ENCODE peak calls at places on chromosome X, in nine cellular contexts. T is Kasumi-1; S is AG08396; U is fibroblast of mammary gland; C is right atrium auricular region; F is stimulated activated CD8-positive, alpha-beta memory T cell treated with anti-CD3 and anti-CD28 coated beads, Interleukin-12 subunit alpha, Interleukin-12 subunit beta, amount 100 ng/mL, for 4 hours; R is T-cell; Y is amygdala; K is epithelial cell of esophagus. Q is an unnamed sample.
A peak's percentile ranks its signal among the peaks of the same experiment; 100 is the strongest.

GRCh38 chrX:131187234-131187633 is 101.9 kb downstream of the IGSF1 start:
- DNase-seq in C (no peak), K (no peak), T (peak; percentile 29), R (no peak), Y (no peak), U (no peak), F (no peak), S (no peak), Q (no peak)

GRCh38 chrX:107574054-107574683 is 54.1 kb upstream of the PRPS1 start:
- DNase-seq in R (no peak), Y (no peak), U (peak; percentile 80), K (peak; percentile 74), T (no peak), S (no peak), F (no peak), C (no peak), Q (no peak)

GRCh38 chrX:150936556-150936955 is 38.1 kb upstream of the CD99L2 start:
- DNase-seq in F (no peak), Y (no peak), K (no peak), T (no peak), C (no peak), U (no peak), R (no peak), S (no peak), Q (no peak)

GRCh38 chrX:66717926-66718325 is 79.0 kb upstream of the EDA2R start:
- DNase-seq in T (no peak), F (no peak), S (no peak), C (no peak), U (peak; percentile 39), Y (no peak), R (no peak), K (no peak), Q (no peak)

GRCh38 chrX:31459361-31459760 is 387.5 kb upstream of the FTHL17 start:
- DNase-seq in F (no peak), U (peak; percentile 61), Y (no peak), K (peak; percentile 42), T (no peak), S (no peak), C (no peak), R (no peak), Q (no peak)

GRCh38 chrX:132365490-132365889 is 123.3 kb downstream of the MBNL3 start:
- DNase-seq in F (no peak), R (no peak), U (peak; percentile 2), T (no peak), K (no peak), S (no peak), C (no peak), Y (no peak), Q (no peak)

GRCh38 chrX:149152941-149153340 is 352.2 kb downstream of the IDS start:
- DNase-seq in U (peak; percentile 37), C (no peak), S (no peak), R (no peak), F (no peak), Y (no peak), K (peak; percentile 60), T (no peak), Q (no peak)

GRCh38 chrX:111645607-111646006 is 35.4 kb upstream of the ALG13 start:
- DNase-seq in Y (no peak), U (no peak), S (no peak), K (no peak), T (no peak), R (no peak), F (no peak), C (no peak), Q (no peak)

GRCh38 chrX:43655151-43655676 is 885 bp upstream of the MAOA start:
- DNase-seq in R (no peak), S (peak; percentile 26), K (peak; percentile 69), F (no peak), Y (no peak), T (no peak), C (peak; percentile 60), U (peak; percentile 44), Q (peak; percentile 13)

GRCh38 chrX:48911407-48912182 is at the start of gene SLC35A2:
- DNase-seq in R (peak; percentile 83), C (peak; percentile 76), S (peak; percentile 75), T (peak; percentile 64), F (peak; percentile 74), K (peak; percentile 87), Y (peak; percentile 62), U (peak; percentile 58), Q (peak; percentile 61)